ENCODE peak calls at places on chromosomes 6 and 20, in four cellular contexts. H, C, L and U are unnamed samples.

GRCh38 chr6:130696806-130697205 is 130.4 kb upstream of the SMLR1 start:
- DNase-seq in H (no peak), C (no peak), L (peak; percentile 51), U (peak; percentile 59)

GRCh38 chr6:43129434-43130194 is 41.5 kb upstream of the SRF start:
- DNase-seq in H (no peak), C (peak; percentile 61), L (peak; percentile 60), U (peak; percentile 47)

GRCh38 chr20:52893498-52893897 is 78.7 kb upstream of the TSHZ2 start:
- DNase-seq in H (no peak), C (no peak), L (no peak), U (no peak)

GRCh38 chr6:44569931-44570385 is 182.5 kb downstream of the CDC5L start:
- DNase-seq in H (no peak), C (no peak), L (peak; percentile 20), U (peak; percentile 46)

GRCh38 chr20:5845686-5846651 is 95.8 kb downstream of the SHLD1 start:
- DNase-seq in H (no peak), C (peak; percentile 76), L (peak; percentile 53), U (peak; percentile 72)

GRCh38 chr6:56087421-56087820 is 160.0 kb downstream of the COL21A1 start:
- DNase-seq in H (no peak), C (peak; percentile 72), L (peak; percentile 64), U (no peak)

GRCh38 chr20:11626551-11626950 is 291.1 kb upstream of the BTBD3 start:
- DNase-seq in H (no peak), C (no peak), L (no peak), U (no peak)

GRCh38 chr6:3518356-3518841 is 61.5 kb upstream of the SLC22A23 start:
- DNase-seq in H (no peak), C (peak; percentile 43), L (peak; percentile 75), U (peak; percentile 86)

GRCh38 chr20:60050193-60050960 is 92.2 kb downstream of the CDH26 start:
- DNase-seq in H (no peak), C (no peak), L (no peak), U (no peak)

GRCh38 chr6:7132398-7132797 is 24.6 kb downstream of the RREB1 start:
- DNase-seq in H (no peak), C (no peak), L (no peak), U (no peak)

GRCh38 chr20:29873946-29874345 is 1383.5 kb upstream of the DEFB115 start:
- DNase-seq in H (peak; percentile 45), C (peak; percentile 47), L (peak; percentile 38), U (peak; percentile 51)

GRCh38 chr6:109695468-109695867 is 4.4 kb downstream of the FIG4 start:
- DNase-seq in H (no peak), C (peak; percentile 53), L (peak; percentile 28), U (no peak)

GRCh38 chr20:62363920-62364851 is 2.9 kb downstream of the LAMA5 start:
- DNase-seq in H (no peak), C (no peak), L (peak; percentile 65), U (no peak)

GRCh38 chr20:37755665-37756064 is 61.8 kb downstream of the CTNNBL1 start:
- DNase-seq in H (no peak), C (peak; percentile 20), L (no peak), U (peak; percentile 22)

GRCh38 chr6:134921276-134921979 is 28.5 kb downstream of the ALDH8A1 start:
- DNase-seq in H (no peak), C (no peak), L (no peak), U (no peak)

GRCh38 chr20:38990728-38991127 is 28.6 kb downstream of the DHX35 start:
- DNase-seq in H (no peak), C (no peak), L (no peak), U (peak; percentile 40)

GRCh38 chr6:4008324-4009047 is 70.5 kb downstream of the FAM217A start:
- DNase-seq in H (no peak), C (peak; percentile 95), L (peak; percentile 92), U (peak; percentile 87)

GRCh38 chr6:132446136-132446535 is 44.9 kb upstream of the MOXD1 start:
- DNase-seq in H (no peak), C (no peak), L (no peak), U (no peak)

GRCh38 chr6:14744212-14744556 is 501.7 kb upstream of the JARID2 start:
- DNase-seq in H (no peak), C (no peak), L (no peak), U (no peak)

GRCh38 chr6:132952998-132953397 is 138.6 kb downstream of the RPS12 start:
- DNase-seq in H (no peak), C (no peak), L (no peak), U (no peak)

GRCh38 chr20:1127840-1128239 is 9.4 kb downstream of the PSMF1 start:
- DNase-seq in H (no peak), C (no peak), L (no peak), U (no peak)

GRCh38 chr20:8424010-8424409 is 291.9 kb downstream of the PLCB1 start:
- DNase-seq in H (no peak), C (peak; percentile 70), L (peak; percentile 59), U (peak; percentile 54)

GRCh38 chr6:72955666-72956065 is 269.6 kb downstream of the KHDC1L start:
- DNase-seq in H (no peak), C (no peak), L (peak; percentile 28), U (no peak)

GRCh38 chr20:33299111-33299603 is 16.1 kb downstream of the BPIFB1 start:
- DNase-seq in H (peak; percentile 69), C (peak; percentile 61), L (peak; percentile 60), U (peak; percentile 35)

GRCh38 chr6:157056275-157056674 is 267.0 kb downstream of the TMEM242 start:
- DNase-seq in H (no peak), C (no peak), L (no peak), U (no peak)

GRCh38 chr6:143940011-143940597 is 68.0 kb downstream of the PLAGL1 start:
- DNase-seq in H (peak; percentile 51), C (peak; percentile 72), L (peak; percentile 65), U (peak; percentile 56)

GRCh38 chr6:15615837-15616236 is 47.0 kb downstream of the DTNBP1 start:
- DNase-seq in H (no peak), C (peak; percentile 58), L (no peak), U (no peak)

GRCh38 chr6:165767228-165767627 is 104.2 kb upstream of the PDE10A start:
- DNase-seq in H (no peak), C (peak; percentile 85), L (peak; percentile 79), U (no peak)

DNA sequence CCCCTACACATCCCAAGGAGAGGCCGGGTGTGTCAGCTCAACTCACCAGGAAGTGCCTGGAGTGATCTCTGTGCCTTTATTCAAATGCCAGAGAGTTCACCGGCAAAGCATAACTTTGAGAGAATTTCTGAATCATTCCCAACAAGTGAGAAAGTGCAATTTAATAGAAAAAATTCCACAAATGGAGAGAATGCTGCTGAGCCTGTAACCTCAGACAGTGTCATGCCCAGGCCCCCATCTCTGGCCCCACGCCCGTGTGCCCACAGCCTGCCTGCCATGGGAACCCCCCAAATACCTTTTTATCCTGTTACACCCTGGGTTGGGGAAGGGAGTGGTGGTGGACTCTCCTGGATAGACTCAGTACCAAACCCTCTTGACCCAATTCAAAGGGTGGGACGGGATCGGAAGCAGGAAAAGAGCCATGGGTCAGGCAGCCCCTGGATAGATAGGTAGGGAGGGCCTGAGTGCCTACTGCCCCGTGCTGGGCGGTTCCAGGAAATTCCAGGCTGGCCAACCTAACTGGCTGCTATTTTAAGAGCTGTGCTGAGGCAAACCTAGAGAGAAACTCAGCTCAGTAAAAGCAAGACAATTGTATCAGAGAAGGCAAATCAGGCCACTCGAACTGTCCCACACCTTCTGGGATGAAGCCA is 179.0 kb upstream of the FOXA2 start:
- DNase-seq in H (no peak), C (peak; percentile 64), L (peak; percentile 49), U (no peak)
- H3K4me3 ChIP-seq in H (no peak overlapping the region), C (no peak overlapping the region), L (no peak overlapping the region), U (no peak overlapping the region)

DNA sequence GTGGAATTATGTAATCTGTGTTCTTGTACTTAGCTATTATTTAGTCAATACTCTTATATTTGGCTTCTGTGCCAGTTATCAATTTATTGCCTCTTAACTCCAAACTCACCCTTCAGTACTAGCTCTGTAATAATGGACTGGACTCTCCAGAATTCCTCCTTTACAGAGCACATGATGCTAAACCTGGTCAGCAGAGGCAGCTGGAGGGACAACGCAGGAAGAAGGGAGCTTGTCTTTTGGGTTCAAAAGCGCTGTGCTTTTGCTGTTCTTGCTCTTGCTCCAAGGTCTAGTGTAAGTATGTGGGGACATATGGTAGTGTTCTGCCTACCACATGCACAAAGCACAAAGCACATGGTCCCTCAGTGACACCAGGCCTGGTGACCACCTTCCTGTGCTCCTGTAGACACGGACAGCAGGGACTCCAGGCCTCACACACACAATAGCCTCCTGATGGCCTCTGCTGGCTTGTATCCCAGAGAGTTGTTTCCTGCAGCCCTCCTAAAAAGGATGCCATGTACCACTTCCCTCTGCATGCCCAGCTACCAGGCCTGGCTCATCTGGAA is 46.1 kb downstream of the CHD6 start:
- DNase-seq in H (no peak), C (peak; percentile 17), L (no peak), U (no peak)
- TF ChIP-seq CTCF in H (no peak), C (peak; percentile 53), L (no peak), U (peak; percentile 19)

GRCh38 chr6:26651382-26651781 is 8.2 kb downstream of the ZNF322 start:
- DNase-seq in H (no peak), C (no peak), L (no peak), U (no peak)

GRCh38 chr6:26640806-26641205 is 18.7 kb downstream of the ZNF322 start:
- DNase-seq in H (no peak), C (no peak), L (no peak), U (no peak)

GRCh38 chr6:26646074-26646473 is 13.5 kb downstream of the ZNF322 start:
- DNase-seq in H (no peak), C (no peak), L (no peak), U (no peak)
- H3K4me3 ChIP-seq in H (no peak overlapping the region), C (no peak overlapping the region), L (no peak overlapping the region), U (no peak overlapping the region)

GRCh38 chr6:147390909-147391536 is 117.5 kb upstream of the SAMD5 start:
- DNase-seq in H (no peak), C (peak; percentile 64), L (peak; percentile 39), U (peak; percentile 28)
- TF ChIP-seq CTCF in H (no peak), C (peak; percentile 53), L (peak; percentile 18), U (peak; percentile 19)

GRCh38 chr6:1831030-1831429 is 221.3 kb downstream of the FOXC1 start:
- DNase-seq in H (no peak), C (no peak), L (no peak), U (no peak)

GRCh38 chr6:1834641-1835516 is 225.2 kb downstream of the FOXC1 start:
- DNase-seq in H (no peak), C (no peak), L (no peak), U (no peak)

GRCh38 chr6:1832844-1833787 is 223.4 kb downstream of the FOXC1 start:
- DNase-seq in H (no peak), C (peak; percentile 48), L (peak; percentile 46), U (no peak)

GRCh38 chr6:1834231-1834630 is 224.5 kb downstream of the FOXC1 start:
- DNase-seq in H (no peak), C (no peak), L (no peak), U (no peak)

GRCh38 chr6:1832358-1832757 is 222.6 kb downstream of the FOXC1 start:
- DNase-seq in H (no peak), C (no peak), L (no peak), U (no peak)
- H3K4me3 ChIP-seq in H (no peak overlapping the region), C (no peak overlapping the region), L (no peak overlapping the region), U (no peak overlapping the region)

DNA sequence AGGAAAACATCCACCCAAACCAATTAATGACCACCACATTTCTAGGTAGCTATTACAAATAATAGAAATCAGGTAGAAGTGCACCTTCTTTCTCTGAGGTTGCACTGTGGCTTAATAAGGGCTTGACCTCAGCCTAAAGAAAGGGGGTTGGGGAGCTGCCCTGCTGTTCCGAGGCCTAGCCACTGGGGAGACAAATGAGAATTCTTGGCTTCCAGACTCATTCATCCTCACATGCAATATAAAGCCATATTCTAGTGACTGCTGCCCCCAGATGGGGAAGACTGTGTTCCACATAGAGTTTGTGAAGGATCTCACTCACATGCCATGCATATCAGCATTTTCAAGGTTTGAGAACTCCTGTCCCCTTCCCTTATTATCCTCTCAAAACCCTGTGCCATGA is 22.9 kb downstream of the SAYSD1 start:
- DNase-seq in H (no peak), C (no peak), L (no peak), U (no peak)
- TF ChIP-seq CTCF in H (no peak), C (no peak), L (no peak), U (no peak)